ENCODE peak calls at places on chromosomes 4 and X, in seven cellular contexts. K is amniotic stem cell, U is GM03348, P is ELR, A is transverse colon, C is GM20000, Q is RWPE1. Z is an unnamed sample.

GRCh38 chr4:134708026-134708425 is 506.4 kb upstream of the PABPC4L start:
- DNase-seq in K (no peak), U (no peak), P (no peak), A (no peak), C (no peak), Q (no peak), Z (no peak)

GRCh38 chrX:77442728-77443127 is 4.5 kb upstream of the FGF16 start:
- DNase-seq in K (peak; percentile 6), U (peak; percentile 54), P (peak; percentile 94), A (no peak), C (no peak), Q (peak; percentile 57), Z (peak; percentile 84)

GRCh38 chr4:143381171-143382118 is 44.8 kb downstream of the GAB1 start:
- DNase-seq in K (no peak), U (peak; percentile 60), P (peak; percentile 84), A (peak; percentile 83), C (no peak), Q (peak; percentile 41), Z (peak; percentile 90)

GRCh38 chrX:38215141-38215540 is 5.5 kb downstream of the SRPX start:
- DNase-seq in K (no peak), U (peak; percentile 49), P (peak; percentile 80), A (no peak), C (no peak), Q (peak; percentile 19), Z (peak; percentile 87)

GRCh38 chr4:148716361-148717063 is 274.3 kb upstream of the NR3C2 start:
- DNase-seq in K (no peak), U (no peak), P (no peak), A (no peak), C (no peak), Q (no peak), Z (no peak)

GRCh38 chr4:119010909-119011606 is 122.4 kb downstream of the SYNPO2 start:
- DNase-seq in K (no peak), U (no peak), P (no peak), A (no peak), C (no peak), Q (no peak), Z (no peak)

GRCh38 chrX:71992711-71993110 is 82.1 kb downstream of the NHSL2 start:
- DNase-seq in K (no peak), U (no peak), P (no peak), A (no peak), C (no peak), Q (no peak), Z (no peak)

GRCh38 chr4:89836031-89836777 is 757 bp downstream of the SNCA start:
- DNase-seq in K (no peak), U (no peak), P (no peak), A (no peak), C (peak; percentile 24), Q (no peak), Z (peak; percentile 3)

GRCh38 chr4:71020611-71021010 is 27.2 kb downstream of the DCK start:
- DNase-seq in K (no peak), U (no peak), P (no peak), A (no peak), C (no peak), Q (no peak), Z (no peak)

Z was measured in GM23248.